ENCODE peak calls at places on chromosomes 13 and 19, in ten cellular contexts. One of them, this sample, is unnamed.

GRCh38 chr13:102571075-102571474 is 25.7 kb upstream of the TPP2 start:
- DNase-seq in AG10803: no peak
- DNase-seq in stimulated activated CD4-positive, alpha-beta T cell treated with anti-CD3 and anti-CD28 coated beads, Interleukin-2, amount 100 ng/mL, for 24 hours: no peak
- DNase-seq in activated T-helper 1 cell treated with anti-CD3 and anti-CD28 coated beads, Interleukin-2, amount 50 U/mL, for 16 hours: no peak
- DNase-seq in EL: no peak
- DNase-seq in SHP77 treated with DMSO at 0.1 percent for 48 hours: peak
- DNase-seq in AG09319: no peak
- DNase-seq in astrocyte of the spinal cord: no peak
- DNase-seq in non-pigmented ciliary epithelial cell: no peak
- DNase-seq in BE2C: peak
- DNase-seq in this sample: no peak

GRCh38 chr19:41616785-41617621 is 9.9 kb downstream of the CEACAM4 start:
- DNase-seq in AG09319: no peak
- DNase-seq in EL: peak
- DNase-seq in SHP77 treated with DMSO at 0.1 percent for 48 hours: no peak
- DNase-seq in non-pigmented ciliary epithelial cell: no peak
- DNase-seq in astrocyte of the spinal cord: no peak
- DNase-seq in BE2C: no peak
- DNase-seq in stimulated activated CD4-positive, alpha-beta T cell treated with anti-CD3 and anti-CD28 coated beads, Interleukin-2, amount 100 ng/mL, for 24 hours: no peak
- DNase-seq in AG10803: peak
- DNase-seq in activated T-helper 1 cell treated with anti-CD3 and anti-CD28 coated beads, Interleukin-2, amount 50 U/mL, for 16 hours: no peak
- DNase-seq in this sample: no peak

GRCh38 chr19:1233361-1233667 is 4.5 kb downstream of the CBARP start:
- DNase-seq in non-pigmented ciliary epithelial cell: no peak
- DNase-seq in AG10803: no peak
- DNase-seq in AG09319: no peak
- DNase-seq in BE2C: no peak
- DNase-seq in EL: no peak
- DNase-seq in activated T-helper 1 cell treated with anti-CD3 and anti-CD28 coated beads, Interleukin-2, amount 50 U/mL, for 16 hours: no peak
- DNase-seq in stimulated activated CD4-positive, alpha-beta T cell treated with anti-CD3 and anti-CD28 coated beads, Interleukin-2, amount 100 ng/mL, for 24 hours: no peak
- DNase-seq in SHP77 treated with DMSO at 0.1 percent for 48 hours: no peak
- DNase-seq in astrocyte of the spinal cord: no peak
- DNase-seq in this sample: no peak

GRCh38 chr13:35768126-35768525 is 291.6 kb upstream of the MAB21L1 start:
- DNase-seq in BE2C: no peak
- DNase-seq in stimulated activated CD4-positive, alpha-beta T cell treated with anti-CD3 and anti-CD28 coated beads, Interleukin-2, amount 100 ng/mL, for 24 hours: no peak
- DNase-seq in astrocyte of the spinal cord: no peak
- DNase-seq in AG10803: no peak
- DNase-seq in activated T-helper 1 cell treated with anti-CD3 and anti-CD28 coated beads, Interleukin-2, amount 50 U/mL, for 16 hours: no peak
- DNase-seq in non-pigmented ciliary epithelial cell: no peak
- DNase-seq in SHP77 treated with DMSO at 0.1 percent for 48 hours: no peak
- DNase-seq in EL: no peak
- DNase-seq in AG09319: no peak
- DNase-seq in this sample: no peak

GRCh38 chr19:46413262-46414031 is at the start of gene CCDC8:
- DNase-seq in BE2C: no peak
- DNase-seq in stimulated activated CD4-positive, alpha-beta T cell treated with anti-CD3 and anti-CD28 coated beads, Interleukin-2, amount 100 ng/mL, for 24 hours: no peak
- DNase-seq in SHP77 treated with DMSO at 0.1 percent for 48 hours: no peak
- DNase-seq in AG09319: peak
- DNase-seq in astrocyte of the spinal cord: peak
- DNase-seq in activated T-helper 1 cell treated with anti-CD3 and anti-CD28 coated beads, Interleukin-2, amount 50 U/mL, for 16 hours: no peak
- DNase-seq in non-pigmented ciliary epithelial cell: peak
- DNase-seq in EL: peak
- DNase-seq in AG10803: peak
- DNase-seq in this sample: no peak

GRCh38 chr13:94548382-94549240 is 47.3 kb downstream of the TGDS start:
- DNase-seq in activated T-helper 1 cell treated with anti-CD3 and anti-CD28 coated beads, Interleukin-2, amount 50 U/mL, for 16 hours: no peak
- DNase-seq in non-pigmented ciliary epithelial cell: no peak
- DNase-seq in AG09319: no peak
- DNase-seq in AG10803: peak
- DNase-seq in SHP77 treated with DMSO at 0.1 percent for 48 hours: peak
- DNase-seq in stimulated activated CD4-positive, alpha-beta T cell treated with anti-CD3 and anti-CD28 coated beads, Interleukin-2, amount 100 ng/mL, for 24 hours: peak
- DNase-seq in EL: peak
- DNase-seq in BE2C: no peak
- DNase-seq in astrocyte of the spinal cord: peak
- DNase-seq in this sample: peak

GRCh38 chr13:48985751-48986150 is 10.0 kb downstream of the FNDC3A start:
- DNase-seq in AG10803: peak
- DNase-seq in stimulated activated CD4-positive, alpha-beta T cell treated with anti-CD3 and anti-CD28 coated beads, Interleukin-2, amount 100 ng/mL, for 24 hours: no peak
- DNase-seq in non-pigmented ciliary epithelial cell: no peak
- DNase-seq in SHP77 treated with DMSO at 0.1 percent for 48 hours: no peak
- DNase-seq in BE2C: no peak
- DNase-seq in activated T-helper 1 cell treated with anti-CD3 and anti-CD28 coated beads, Interleukin-2, amount 50 U/mL, for 16 hours: no peak
- DNase-seq in AG09319: no peak
- DNase-seq in astrocyte of the spinal cord: no peak
- DNase-seq in EL: no peak
- DNase-seq in this sample: no peak

GRCh38 chr19:17341386-17341785 is 4.0 kb downstream of the GTPBP3 start:
- DNase-seq in non-pigmented ciliary epithelial cell: no peak
- DNase-seq in stimulated activated CD4-positive, alpha-beta T cell treated with anti-CD3 and anti-CD28 coated beads, Interleukin-2, amount 100 ng/mL, for 24 hours: no peak
- DNase-seq in AG09319: no peak
- DNase-seq in SHP77 treated with DMSO at 0.1 percent for 48 hours: no peak
- DNase-seq in AG10803: no peak
- DNase-seq in EL: no peak
- DNase-seq in astrocyte of the spinal cord: no peak
- DNase-seq in BE2C: no peak
- DNase-seq in activated T-helper 1 cell treated with anti-CD3 and anti-CD28 coated beads, Interleukin-2, amount 50 U/mL, for 16 hours: no peak
- DNase-seq in this sample: no peak

GRCh38 chr13:82758056-82758455 is 1124.2 kb downstream of the SLITRK1 start:
- DNase-seq in BE2C: peak
- DNase-seq in non-pigmented ciliary epithelial cell: no peak
- DNase-seq in AG10803: peak
- DNase-seq in AG09319: no peak
- DNase-seq in stimulated activated CD4-positive, alpha-beta T cell treated with anti-CD3 and anti-CD28 coated beads, Interleukin-2, amount 100 ng/mL, for 24 hours: no peak
- DNase-seq in astrocyte of the spinal cord: no peak
- DNase-seq in SHP77 treated with DMSO at 0.1 percent for 48 hours: no peak
- DNase-seq in activated T-helper 1 cell treated with anti-CD3 and anti-CD28 coated beads, Interleukin-2, amount 50 U/mL, for 16 hours: no peak
- DNase-seq in EL: peak
- DNase-seq in this sample: no peak

GRCh38 chr13:24671367-24672117 is 8.7 kb upstream of the ATP12A start:
- DNase-seq in EL: peak
- DNase-seq in stimulated activated CD4-positive, alpha-beta T cell treated with anti-CD3 and anti-CD28 coated beads, Interleukin-2, amount 100 ng/mL, for 24 hours: no peak
- DNase-seq in activated T-helper 1 cell treated with anti-CD3 and anti-CD28 coated beads, Interleukin-2, amount 50 U/mL, for 16 hours: no peak
- DNase-seq in AG09319: peak
- DNase-seq in SHP77 treated with DMSO at 0.1 percent for 48 hours: peak
- DNase-seq in astrocyte of the spinal cord: peak
- DNase-seq in AG10803: peak
- DNase-seq in non-pigmented ciliary epithelial cell: peak
- DNase-seq in BE2C: peak
- DNase-seq in this sample: no peak

GRCh38 chr19:16139752-16140151 is 3.7 kb upstream of the HSH2D start:
- DNase-seq in activated T-helper 1 cell treated with anti-CD3 and anti-CD28 coated beads, Interleukin-2, amount 50 U/mL, for 16 hours: no peak
- DNase-seq in astrocyte of the spinal cord: no peak
- DNase-seq in AG09319: no peak
- DNase-seq in AG10803: no peak
- DNase-seq in stimulated activated CD4-positive, alpha-beta T cell treated with anti-CD3 and anti-CD28 coated beads, Interleukin-2, amount 100 ng/mL, for 24 hours: no peak
- DNase-seq in BE2C: no peak
- DNase-seq in SHP77 treated with DMSO at 0.1 percent for 48 hours: no peak
- DNase-seq in EL: no peak
- DNase-seq in non-pigmented ciliary epithelial cell: no peak
- DNase-seq in this sample: no peak

GRCh38 chr19:18046066-18046718 is 38.2 kb downstream of the ARRDC2 start:
- DNase-seq in stimulated activated CD4-positive, alpha-beta T cell treated with anti-CD3 and anti-CD28 coated beads, Interleukin-2, amount 100 ng/mL, for 24 hours: peak
- DNase-seq in EL: peak
- DNase-seq in AG09319: no peak
- DNase-seq in non-pigmented ciliary epithelial cell: peak
- DNase-seq in BE2C: no peak
- DNase-seq in SHP77 treated with DMSO at 0.1 percent for 48 hours: no peak
- DNase-seq in astrocyte of the spinal cord: peak
- DNase-seq in activated T-helper 1 cell treated with anti-CD3 and anti-CD28 coated beads, Interleukin-2, amount 50 U/mL, for 16 hours: no peak
- DNase-seq in AG10803: peak
- DNase-seq in this sample: peak

GRCh38 chr19:2255112-2255845 is 938 bp downstream of the JSRP1 start:
- DNase-seq in SHP77 treated with DMSO at 0.1 percent for 48 hours: no peak
- DNase-seq in BE2C: peak
- DNase-seq in AG09319: no peak
- DNase-seq in astrocyte of the spinal cord: no peak
- DNase-seq in AG10803: no peak
- DNase-seq in non-pigmented ciliary epithelial cell: no peak
- DNase-seq in stimulated activated CD4-positive, alpha-beta T cell treated with anti-CD3 and anti-CD28 coated beads, Interleukin-2, amount 100 ng/mL, for 24 hours: no peak
- DNase-seq in activated T-helper 1 cell treated with anti-CD3 and anti-CD28 coated beads, Interleukin-2, amount 50 U/mL, for 16 hours: no peak
- DNase-seq in EL: no peak
- DNase-seq in this sample: no peak

GRCh38 chr13:71219671-71220070 is 647.3 kb downstream of the DACH1 start:
- DNase-seq in astrocyte of the spinal cord: no peak
- DNase-seq in BE2C: peak
- DNase-seq in AG09319: no peak
- DNase-seq in activated T-helper 1 cell treated with anti-CD3 and anti-CD28 coated beads, Interleukin-2, amount 50 U/mL, for 16 hours: no peak
- DNase-seq in non-pigmented ciliary epithelial cell: no peak
- DNase-seq in AG10803: no peak
- DNase-seq in EL: no peak
- DNase-seq in stimulated activated CD4-positive, alpha-beta T cell treated with anti-CD3 and anti-CD28 coated beads, Interleukin-2, amount 100 ng/mL, for 24 hours: no peak
- DNase-seq in SHP77 treated with DMSO at 0.1 percent for 48 hours: no peak
- DNase-seq in this sample: no peak

GRCh38 chr19:13974073-13974472 is 21.8 kb downstream of the DCAF15 start:
- DNase-seq in AG10803: no peak
- DNase-seq in activated T-helper 1 cell treated with anti-CD3 and anti-CD28 coated beads, Interleukin-2, amount 50 U/mL, for 16 hours: no peak
- DNase-seq in SHP77 treated with DMSO at 0.1 percent for 48 hours: peak
- DNase-seq in non-pigmented ciliary epithelial cell: no peak
- DNase-seq in AG09319: no peak
- DNase-seq in stimulated activated CD4-positive, alpha-beta T cell treated with anti-CD3 and anti-CD28 coated beads, Interleukin-2, amount 100 ng/mL, for 24 hours: peak
- DNase-seq in BE2C: peak
- DNase-seq in EL: no peak
- DNase-seq in astrocyte of the spinal cord: no peak
- DNase-seq in this sample: peak

GRCh38 chr13:114068723-114069322 is 63.6 kb downstream of the RASA3 start:
- DNase-seq in BE2C: no peak
- DNase-seq in non-pigmented ciliary epithelial cell: no peak
- DNase-seq in stimulated activated CD4-positive, alpha-beta T cell treated with anti-CD3 and anti-CD28 coated beads, Interleukin-2, amount 100 ng/mL, for 24 hours: no peak
- DNase-seq in SHP77 treated with DMSO at 0.1 percent for 48 hours: no peak
- DNase-seq in activated T-helper 1 cell treated with anti-CD3 and anti-CD28 coated beads, Interleukin-2, amount 50 U/mL, for 16 hours: no peak
- DNase-seq in AG10803: peak
- DNase-seq in AG09319: peak
- DNase-seq in EL: peak
- DNase-seq in astrocyte of the spinal cord: no peak
- DNase-seq in this sample: no peak

GRCh38 chr13:93915269-93915809 is 564.1 kb downstream of the DCT start:
- DNase-seq in SHP77 treated with DMSO at 0.1 percent for 48 hours: no peak
- DNase-seq in BE2C: no peak
- DNase-seq in stimulated activated CD4-positive, alpha-beta T cell treated with anti-CD3 and anti-CD28 coated beads, Interleukin-2, amount 100 ng/mL, for 24 hours: no peak
- DNase-seq in AG10803: peak
- DNase-seq in AG09319: peak
- DNase-seq in astrocyte of the spinal cord: peak
- DNase-seq in EL: peak
- DNase-seq in activated T-helper 1 cell treated with anti-CD3 and anti-CD28 coated beads, Interleukin-2, amount 50 U/mL, for 16 hours: no peak
- DNase-seq in non-pigmented ciliary epithelial cell: peak
- DNase-seq in this sample: no peak

GRCh38 chr13:90205911-90206310 is 1141.6 kb upstream of the MIR17HG start:
- DNase-seq in EL: no peak
- DNase-seq in activated T-helper 1 cell treated with anti-CD3 and anti-CD28 coated beads, Interleukin-2, amount 50 U/mL, for 16 hours: no peak
- DNase-seq in stimulated activated CD4-positive, alpha-beta T cell treated with anti-CD3 and anti-CD28 coated beads, Interleukin-2, amount 100 ng/mL, for 24 hours: no peak
- DNase-seq in AG09319: no peak
- DNase-seq in BE2C: no peak
- DNase-seq in astrocyte of the spinal cord: no peak
- DNase-seq in AG10803: no peak
- DNase-seq in non-pigmented ciliary epithelial cell: no peak
- DNase-seq in SHP77 treated with DMSO at 0.1 percent for 48 hours: no peak
- DNase-seq in this sample: no peak

GRCh38 chr13:40132249-40132648 is 476.8 kb downstream of the COG6 start:
- DNase-seq in activated T-helper 1 cell treated with anti-CD3 and anti-CD28 coated beads, Interleukin-2, amount 50 U/mL, for 16 hours: no peak
- DNase-seq in AG10803: no peak
- DNase-seq in astrocyte of the spinal cord: no peak
- DNase-seq in EL: no peak
- DNase-seq in stimulated activated CD4-positive, alpha-beta T cell treated with anti-CD3 and anti-CD28 coated beads, Interleukin-2, amount 100 ng/mL, for 24 hours: peak
- DNase-seq in SHP77 treated with DMSO at 0.1 percent for 48 hours: no peak
- DNase-seq in AG09319: no peak
- DNase-seq in BE2C: no peak
- DNase-seq in non-pigmented ciliary epithelial cell: no peak
- DNase-seq in this sample: peak

GRCh38 chr13:94765814-94766213 is 53.5 kb upstream of the SOX21 start:
- DNase-seq in astrocyte of the spinal cord: no peak
- DNase-seq in SHP77 treated with DMSO at 0.1 percent for 48 hours: no peak
- DNase-seq in non-pigmented ciliary epithelial cell: no peak
- DNase-seq in stimulated activated CD4-positive, alpha-beta T cell treated with anti-CD3 and anti-CD28 coated beads, Interleukin-2, amount 100 ng/mL, for 24 hours: no peak
- DNase-seq in AG10803: no peak
- DNase-seq in EL: no peak
- DNase-seq in BE2C: no peak
- DNase-seq in AG09319: no peak
- DNase-seq in activated T-helper 1 cell treated with anti-CD3 and anti-CD28 coated beads, Interleukin-2, amount 50 U/mL, for 16 hours: no peak
- DNase-seq in this sample: no peak

GRCh38 chr19:55118401-55118991 is 1.1 kb upstream of the PPP1R12C start:
- DNase-seq in activated T-helper 1 cell treated with anti-CD3 and anti-CD28 coated beads, Interleukin-2, amount 50 U/mL, for 16 hours: no peak
- DNase-seq in stimulated activated CD4-positive, alpha-beta T cell treated with anti-CD3 and anti-CD28 coated beads, Interleukin-2, amount 100 ng/mL, for 24 hours: peak
- DNase-seq in EL: no peak
- DNase-seq in AG10803: peak
- DNase-seq in AG09319: no peak
- DNase-seq in non-pigmented ciliary epithelial cell: no peak
- DNase-seq in BE2C: no peak
- DNase-seq in SHP77 treated with DMSO at 0.1 percent for 48 hours: peak
- DNase-seq in astrocyte of the spinal cord: peak
- DNase-seq in this sample: no peak

This sample was measured in stimulated activated naive CD4-positive, alpha-beta T cell treated with Interleukin-2 at 50 U/mL for 16 hours.